ENCODE peak calls at places on chromosome 11, in four cellular contexts. Y, L, Z and E are unnamed samples. For H3K4me1, the result is how much of the 10 kb centered on the place peaks cover.

GRCh38 chr11:132142554-132142953 is 772.1 kb downstream of the NTM start:
- DNase-seq in Y (no peak), L (no peak), Z (no peak), E (no peak)

GRCh38 chr11:124762077-124762623 is at the start of gene ESAM:
- DNase-seq in Z (peak), L (no peak), Y (no peak), E (no peak)

GRCh38 chr11:122633219-122633829 is 22.2 kb upstream of the UBASH3B start:
- DNase-seq in L (peak), Y (no peak), Z (peak), E (no peak)

GRCh38 chr11:93221539-93221938 is 23.7 kb upstream of the SLC36A4 start:
- DNase-seq in Y (no peak), L (no peak), Z (no peak), E (no peak)

GRCh38 chr11:73381589-73381988 is 5.4 kb downstream of the RELT start:
- DNase-seq in Z (no peak), L (no peak), Y (no peak), E (no peak)

GRCh38 chr11:125091247-125091876 is 20.1 kb downstream of the TMEM218 start:
- DNase-seq in Y (no peak), L (peak), Z (peak), E (peak)

GRCh38 chr11:107898270-107898669 is 30.0 kb upstream of the RAB39A start:
- DNase-seq in Y (peak), Z (peak), L (peak), E (peak)

GRCh38 chr11:63680842-63681207 is 475 bp upstream of the RTN3 start:
- DNase-seq in Y (no peak), Z (peak), L (no peak), E (no peak)

GRCh38 chr11:57498540-57498939 is 17.0 kb downstream of the SLC43A1 start:
- DNase-seq in L (no peak), Z (no peak), Y (no peak), E (no peak)

GRCh38 chr11:94910779-94911178 is 62.6 kb downstream of the CWC15 start:
- DNase-seq in Z (no peak), Y (no peak), L (no peak), E (no peak)

GRCh38 chr11:61446211-61446651 is 16.3 kb downstream of the SDHAF2 start:
- DNase-seq in L (peak), Y (peak), Z (peak), E (peak)

GRCh38 chr11:129141748-129142475 is 50.2 kb downstream of the ARHGAP32 start:
- DNase-seq in Y (no peak), L (no peak), Z (no peak), E (no peak)

GRCh38 chr11:88012456-88012855 is 162.8 kb downstream of the RAB38 start:
- DNase-seq in Z (no peak), Y (no peak), L (no peak), E (no peak)

GRCh38 chr11:57321996-57322880 is 2.5 kb downstream of the TNKS1BP1 start:
- DNase-seq in Z (peak), L (peak), Y (peak), E (no peak)

GRCh38 chr11:130645164-130645859 is 196.9 kb downstream of the ADAMTS15 start:
- DNase-seq in Y (no peak), L (no peak), Z (no peak), E (no peak)

GRCh38 chr11:125148743-125149142 is 15.8 kb upstream of the PKNOX2 start:
- DNase-seq in L (no peak), Z (no peak), Y (no peak), E (no peak)

GRCh38 chr11:57453543-57454177 is 6.7 kb upstream of the RTN4RL2 start:
- DNase-seq in Y (no peak), Z (no peak), L (peak), E (no peak)

GRCh38 chr11:2316169-2316962 is 14.6 kb downstream of the TSPAN32 start:
- DNase-seq in Z (no peak), L (no peak), Y (no peak), E (no peak)

GRCh38 chr11:74989269-74989655 is 529 bp downstream of the NEU3 start:
- DNase-seq in L (no peak), Y (no peak), Z (peak), E (no peak)

GRCh38 chr11:116730241-116730561 is 42.6 kb downstream of the BUD13 start:
- DNase-seq in Y (no peak), L (no peak), Z (no peak), E (no peak)

GRCh38 chr11:94217705-94218104 is 86.7 kb upstream of the IZUMO1R start:
- DNase-seq in Z (no peak), L (no peak), Y (no peak), E (no peak)

GRCh38 chr11:6755303-6755952 is 16.3 kb downstream of the OR2AG2 start:
- DNase-seq in Z (peak), Y (peak), L (peak), E (no peak)

GRCh38 chr11:36249271-36249670 is 40.0 kb downstream of the COMMD9 start:
- DNase-seq in L (no peak), Y (no peak), Z (no peak), E (no peak)

GRCh38 chr11:30488304-30488998 is 97.7 kb downstream of the MPPED2 start:
- DNase-seq in Z (no peak), Y (no peak), L (peak), E (no peak)

GRCh38 chr11:31805629-31806185 is 5.4 kb downstream of the PAX6 start:
- DNase-seq in L (no peak), Y (no peak), Z (no peak), E (no peak)

GRCh38 chr11:122653911-122654310 is 1.6 kb upstream of the UBASH3B start:
- DNase-seq in Z (no peak), Y (no peak), L (no peak), E (no peak)

GRCh38 chr11:116330439-116331185 is 442.2 kb downstream of the BUD13 start:
- DNase-seq in Y (no peak), Z (no peak), L (no peak), E (no peak)

GRCh38 chr11:17788084-17788483 is 53.5 kb downstream of the KCNC1 start:
- DNase-seq in Y (no peak), Z (no peak), L (no peak), E (no peak)

GRCh38 chr11:36095716-36096115 is 151.9 kb downstream of the LDLRAD3 start:
- DNase-seq in L (no peak), Z (no peak), Y (no peak), E (no peak)

GRCh38 chr11:27553186-27553585 is 46.6 kb upstream of the LIN7C start:
- DNase-seq in L (no peak), Y (no peak), Z (no peak), E (no peak)

DNA sequence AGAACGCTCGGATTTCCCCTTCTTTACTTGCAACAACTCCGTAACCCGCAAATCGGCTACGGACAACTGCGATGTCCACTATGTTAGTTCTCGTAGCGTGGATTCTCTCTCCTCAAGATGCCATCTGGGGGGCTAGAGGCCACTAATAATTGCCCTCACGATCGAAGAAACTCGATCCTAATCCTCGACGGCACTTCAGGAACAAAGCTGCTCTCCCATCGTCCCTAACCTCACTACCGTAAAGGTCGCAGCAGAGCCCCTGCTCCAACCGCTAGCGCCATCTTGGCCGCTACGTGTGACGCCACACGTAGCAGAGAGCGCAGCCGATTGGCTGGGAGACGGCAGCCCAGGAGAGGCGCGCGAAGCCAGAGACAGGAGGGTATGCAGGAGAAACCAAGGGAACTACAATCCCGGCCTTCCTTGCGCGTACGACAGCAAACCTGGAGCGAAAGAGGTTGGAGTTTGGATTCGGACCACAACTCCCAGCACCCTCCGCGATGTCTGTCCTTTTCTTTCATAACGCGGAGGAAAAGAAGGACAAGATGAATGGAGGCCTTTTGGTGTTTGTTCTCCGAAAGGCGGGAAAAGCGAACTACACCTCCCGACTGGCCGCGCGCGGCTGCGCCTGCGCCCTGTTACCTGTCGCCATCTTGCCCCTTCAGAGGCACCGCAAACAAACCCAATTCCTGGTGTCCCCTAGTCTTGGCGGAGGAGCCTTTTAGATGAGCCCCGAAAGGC is at the start of gene EMSY:
- DNase-seq in Y (peak), Z (peak), L (peak), E (peak)
- TF ChIP-seq REST in Y (no peak), Z (no peak), L (peak), E (no peak)

DNA sequence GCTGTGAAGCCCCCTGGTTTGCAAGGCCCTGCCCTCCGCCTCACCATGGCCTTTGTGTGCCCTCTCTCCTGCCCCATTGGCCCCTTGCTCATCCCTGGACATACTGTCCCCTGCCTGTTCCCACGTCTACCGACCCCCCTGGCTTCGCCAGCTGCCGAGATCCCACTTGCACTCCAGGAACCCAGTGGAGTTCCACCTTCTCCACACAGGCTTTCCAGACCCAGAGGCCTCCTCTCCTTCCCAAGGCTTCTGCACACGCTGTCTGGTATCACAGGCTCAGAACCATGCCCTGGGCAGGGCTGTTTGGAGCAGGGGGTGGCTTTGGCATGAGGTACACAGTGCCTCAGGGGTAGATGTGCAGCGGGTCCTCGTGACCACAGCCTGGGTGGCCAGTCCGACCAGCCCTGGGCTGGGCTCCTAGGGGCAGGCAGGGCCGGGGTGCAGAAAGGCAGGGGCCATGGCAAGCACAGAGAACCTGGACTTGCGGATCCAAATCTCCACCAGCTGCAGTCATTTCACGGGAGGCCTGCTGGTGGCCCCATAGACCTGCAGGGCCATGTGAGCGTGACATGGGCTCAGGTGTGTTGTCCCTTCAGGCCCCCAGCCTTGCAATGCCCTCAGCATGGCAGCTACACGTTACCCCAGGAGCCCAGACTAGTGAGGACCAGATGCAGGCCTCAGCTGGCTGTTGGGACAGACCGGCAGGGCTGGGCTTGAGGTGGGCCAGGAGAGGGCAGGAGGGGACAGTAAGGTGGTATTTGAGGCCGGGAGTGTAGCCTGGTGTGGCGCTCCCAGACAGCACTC is 9.5 kb downstream of the GRK2 start:
- DNase-seq in L (no peak), Y (no peak), Z (no peak), E (no peak)
- H3K4me1 ChIP-seq in L (under half), Y (under half), Z (half or more), E (under half)

DNA sequence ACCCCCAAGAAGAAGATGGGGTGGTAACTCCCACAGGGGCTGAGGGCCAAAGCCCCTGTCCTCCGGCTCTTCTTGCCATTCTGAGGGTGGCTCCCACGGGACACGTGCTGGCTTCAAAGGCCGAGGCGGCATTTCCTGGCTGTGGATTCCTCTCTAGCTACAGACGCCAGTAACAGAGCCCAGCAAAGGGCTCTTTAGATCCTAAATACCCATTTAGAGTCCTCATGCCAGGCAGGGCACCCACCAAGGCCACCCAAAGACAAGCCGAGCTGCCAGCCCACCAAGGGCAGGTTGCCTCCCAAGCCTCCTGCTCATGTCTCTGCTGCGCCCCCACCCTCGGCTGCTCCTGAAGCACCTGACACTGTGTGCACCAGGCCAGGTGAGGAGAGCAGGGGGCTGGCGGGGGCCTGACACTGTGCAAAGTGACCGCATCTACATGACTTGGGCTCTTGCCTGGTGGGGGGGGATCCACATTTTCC is 5.7 kb downstream of the LRFN4 start:
- DNase-seq in Y (no peak), Z (no peak), L (no peak), E (no peak)
- TF ChIP-seq TCF7L2 in Y (no peak), Z (no peak), L (no peak), E (no peak)

GRCh38 chr11:65504671-65505433 is 6.0 kb downstream of the MALAT1 start:
- DNase-seq in Z (peak), Y (no peak), L (no peak), E (no peak)
- TF ChIP-seq REST in Z (no peak), Y (no peak), L (no peak), E (no peak)

GRCh38 chr11:11624926-11625325 is 3.1 kb upstream of the GALNT18 start:
- DNase-seq in L (no peak), Z (no peak), Y (no peak), E (no peak)
- H3K4me1 ChIP-seq in L (under half), Z (under half), Y (under half), E (under half)

GRCh38 chr11:76380161-76380976 is 563 bp downstream of the THAP12 start:
- DNase-seq in L (no peak), Y (no peak), Z (peak), E (no peak)
- TF ChIP-seq TCF7L2 in L (no peak), Y (no peak), Z (no peak), E (no peak)

GRCh38 chr11:134252539-134253188 is 488 bp downstream of the THYN1 start:
- DNase-seq in Y (no peak), Z (no peak), L (no peak), E (no peak)
- TF ChIP-seq REST in Y (no peak), Z (no peak), L (peak), E (no peak)

GRCh38 chr11:85027346-85027745 is 599.8 kb downstream of the DLG2 start:
- DNase-seq in Z (no peak), Y (no peak), L (no peak), E (no peak)

GRCh38 chr11:85029964-85030363 is 597.2 kb downstream of the DLG2 start:
- DNase-seq in Z (no peak), L (peak), Y (no peak), E (no peak)

GRCh38 chr11:85028329-85029101 is 598.6 kb downstream of the DLG2 start:
- DNase-seq in Y (no peak), L (no peak), Z (no peak), E (no peak)
- H3K4me1 ChIP-seq in Y (under half), L (under half), Z (under half), E (under half)

GRCh38 chr11:79150966-79151365 is 289.9 kb downstream of the TENM4 start:
- DNase-seq in Z (no peak), L (no peak), Y (no peak), E (no peak)
- TF ChIP-seq TCF7L2 in Z (no peak), L (no peak), Y (no peak), E (no peak)

GRCh38 chr11:58940028-58940427 is 740 bp downstream of the GLYATL1 start:
- DNase-seq in Y (no peak), L (no peak), Z (no peak), E (no peak)
- TF ChIP-seq REST in Y (no peak), L (no peak), Z (no peak), E (no peak)